ENCODE peak calls at places on chromosome 15, in five cellular contexts. N is H9, E is neuronal stem cell, W is H1, F is IMR-90. I is an unnamed sample.

GRCh38 chr15:61318802-61319201 is 89.7 kb upstream of the RORA start:
- DNase-seq in E (no peak), F (no peak), W (no peak), N (no peak), I (no peak)

GRCh38 chr15:82139823-82140268 is 94.0 kb upstream of the MEX3B start:
- DNase-seq in E (peak), N (no peak), W (no peak), F (peak), I (peak)

GRCh38 chr15:100052716-100053475 is 288.9 kb downstream of the ADAMTS17 start:
- DNase-seq in F (no peak), E (no peak), W (no peak), N (no peak), I (no peak)

GRCh38 chr15:69141833-69142232 is 18.6 kb upstream of the GLCE start:
- DNase-seq in W (no peak), E (no peak), F (no peak), N (no peak), I (no peak)

GRCh38 chr15:95826831-95827230 is 503.7 kb upstream of the NR2F2 start:
- DNase-seq in W (no peak), F (no peak), E (no peak), N (no peak), I (peak)

GRCh38 chr15:68365140-68365745 is 66.7 kb downstream of the ITGA11 start:
- DNase-seq in E (no peak), N (no peak), F (no peak), W (no peak), I (no peak)

GRCh38 chr15:90545095-90545494 is 15.4 kb downstream of the CRTC3 start:
- DNase-seq in F (no peak), E (no peak), W (no peak), N (no peak), I (no peak)

GRCh38 chr15:92902020-92902419 is 1.9 kb downstream of the CHD2 start:
- DNase-seq in W (no peak), N (no peak), F (no peak), E (no peak), I (no peak)

GRCh38 chr15:75721462-75721922 is 8.8 kb upstream of the CSPG4 start:
- DNase-seq in N (no peak), F (no peak), E (no peak), W (no peak), I (no peak)

GRCh38 chr15:88985547-88986393 is 72.6 kb upstream of the MFGE8 start:
- DNase-seq in W (no peak), E (no peak), N (peak), F (no peak), I (peak)
- H3K9ac ChIP-seq in W (no peak), E (no peak), N (no peak), F (no peak), I (no peak)

GRCh38 chr15:25542648-25543047 is 103.8 kb upstream of the UBE3A start:
- DNase-seq in W (no peak), F (no peak), E (no peak), N (no peak), I (no peak)

GRCh38 chr15:25544076-25544475 is 105.3 kb upstream of the UBE3A start:
- DNase-seq in E (no peak), F (no peak), N (no peak), W (no peak), I (no peak)

GRCh38 chr15:25543156-25543555 is 104.3 kb upstream of the UBE3A start:
- DNase-seq in E (no peak), W (no peak), N (no peak), F (peak), I (no peak)

GRCh38 chr15:25545889-25546288 is 107.1 kb upstream of the UBE3A start:
- DNase-seq in F (no peak), N (no peak), E (no peak), W (no peak), I (no peak)

DNA sequence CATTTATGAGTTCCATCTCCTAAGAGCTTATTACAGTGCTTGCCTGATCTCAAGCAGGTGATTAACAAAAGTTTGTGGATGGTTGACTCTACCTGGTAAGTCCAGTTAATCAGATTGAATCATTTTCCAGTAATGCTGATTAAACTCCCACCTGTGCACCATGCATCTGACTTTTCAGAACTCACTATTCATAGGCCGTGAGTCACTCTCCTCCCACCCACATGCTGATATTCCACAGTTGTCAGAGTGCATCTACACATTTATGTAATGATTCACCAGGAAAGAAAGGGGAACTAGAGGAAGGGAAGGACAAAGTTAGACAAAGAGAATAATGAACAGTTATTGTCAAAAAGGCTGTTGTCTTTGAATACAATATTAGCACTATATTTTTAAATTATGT is 106.2 kb upstream of the UBE3A start:
- DNase-seq in E (no peak), W (no peak), F (peak), N (no peak), I (no peak)
- H2BK5ac ChIP-seq in E (no peak), W (no peak), F (no peak), N (no peak), I (no peak)

GRCh38 chr15:79943820-79944219 is 27.2 kb downstream of the BCL2A1 start:
- DNase-seq in W (no peak), N (no peak), F (peak), E (no peak), I (no peak)
- H3K9ac ChIP-seq in W (no peak), N (no peak), F (no peak), E (no peak), I (no peak)

GRCh38 chr15:40055576-40056293 is 16.8 kb upstream of the SRP14 start:
- DNase-seq in N (no peak), F (no peak), E (no peak), W (no peak), I (peak)
- H2BK5ac ChIP-seq in N (no peak), F (no peak), E (peak), W (peak), I (no peak)

DNA sequence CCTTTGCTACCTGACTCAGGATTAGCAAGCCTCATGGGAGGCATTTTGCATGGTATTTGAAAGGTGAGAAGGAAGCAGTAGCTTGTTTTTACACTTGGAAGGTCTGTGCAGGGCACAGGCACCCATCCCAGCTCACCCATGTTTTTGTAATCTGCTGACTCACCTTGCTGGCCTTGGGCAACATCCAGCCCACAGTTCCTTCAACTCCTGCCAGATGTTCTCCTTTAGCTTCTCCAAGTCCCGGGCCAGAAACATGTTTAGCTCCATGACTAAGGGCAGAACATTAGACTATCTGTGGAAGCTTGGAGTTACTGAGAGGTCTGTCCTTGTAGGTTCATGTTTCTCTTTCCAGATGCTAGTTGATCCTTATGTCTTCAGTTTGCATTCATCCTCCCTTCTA is 12.4 kb upstream of the ZNF770 start:
- DNase-seq in E (no peak), W (no peak), N (no peak), F (peak), I (no peak)
- H3K9ac ChIP-seq in E (no peak), W (no peak), N (no peak), F (no peak), I (no peak)

DNA sequence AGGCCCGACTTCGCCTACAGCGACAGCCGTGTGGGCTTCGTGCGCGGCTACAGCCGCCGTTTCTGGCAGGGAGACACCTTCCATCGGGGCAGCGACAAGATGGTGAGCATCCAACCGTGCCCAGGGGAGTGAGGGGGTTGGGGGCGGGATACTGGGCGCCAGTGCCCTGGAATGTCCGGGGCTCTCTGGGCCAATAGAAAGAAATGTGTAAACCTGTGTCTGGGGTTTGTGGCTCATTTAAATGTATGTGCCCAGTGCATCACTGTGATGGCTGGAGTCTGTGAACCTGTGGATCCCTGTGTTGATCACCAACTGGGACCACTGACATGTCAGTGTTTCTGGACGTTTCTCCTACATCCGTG is 423 bp downstream of the CHAC1 start:
- DNase-seq in N (no peak), W (no peak), E (no peak), F (no peak), I (no peak)
- H2BK5ac ChIP-seq in N (no peak), W (peak), E (no peak), F (peak), I (peak)

GRCh38 chr15:29687939-29688884 is 134.1 kb downstream of the TJP1 start:
- DNase-seq in W (no peak), F (no peak), N (no peak), E (no peak), I (no peak)
- H3K9ac ChIP-seq in W (no peak), F (no peak), N (no peak), E (no peak), I (no peak)

GRCh38 chr15:40070608-40071218 is 31.7 kb upstream of the SRP14 start:
- DNase-seq in F (no peak), N (no peak), W (no peak), E (no peak), I (no peak)

GRCh38 chr15:40072216-40072990 is 33.4 kb upstream of the SRP14 start:
- DNase-seq in W (no peak), N (peak), E (no peak), F (no peak), I (no peak)

GRCh38 chr15:40067921-40068624 is 29.1 kb upstream of the SRP14 start:
- DNase-seq in E (no peak), W (no peak), F (no peak), N (no peak), I (no peak)

GRCh38 chr15:40070166-40070557 is 31.2 kb upstream of the SRP14 start:
- DNase-seq in N (no peak), W (no peak), F (no peak), E (no peak), I (no peak)

DNA sequence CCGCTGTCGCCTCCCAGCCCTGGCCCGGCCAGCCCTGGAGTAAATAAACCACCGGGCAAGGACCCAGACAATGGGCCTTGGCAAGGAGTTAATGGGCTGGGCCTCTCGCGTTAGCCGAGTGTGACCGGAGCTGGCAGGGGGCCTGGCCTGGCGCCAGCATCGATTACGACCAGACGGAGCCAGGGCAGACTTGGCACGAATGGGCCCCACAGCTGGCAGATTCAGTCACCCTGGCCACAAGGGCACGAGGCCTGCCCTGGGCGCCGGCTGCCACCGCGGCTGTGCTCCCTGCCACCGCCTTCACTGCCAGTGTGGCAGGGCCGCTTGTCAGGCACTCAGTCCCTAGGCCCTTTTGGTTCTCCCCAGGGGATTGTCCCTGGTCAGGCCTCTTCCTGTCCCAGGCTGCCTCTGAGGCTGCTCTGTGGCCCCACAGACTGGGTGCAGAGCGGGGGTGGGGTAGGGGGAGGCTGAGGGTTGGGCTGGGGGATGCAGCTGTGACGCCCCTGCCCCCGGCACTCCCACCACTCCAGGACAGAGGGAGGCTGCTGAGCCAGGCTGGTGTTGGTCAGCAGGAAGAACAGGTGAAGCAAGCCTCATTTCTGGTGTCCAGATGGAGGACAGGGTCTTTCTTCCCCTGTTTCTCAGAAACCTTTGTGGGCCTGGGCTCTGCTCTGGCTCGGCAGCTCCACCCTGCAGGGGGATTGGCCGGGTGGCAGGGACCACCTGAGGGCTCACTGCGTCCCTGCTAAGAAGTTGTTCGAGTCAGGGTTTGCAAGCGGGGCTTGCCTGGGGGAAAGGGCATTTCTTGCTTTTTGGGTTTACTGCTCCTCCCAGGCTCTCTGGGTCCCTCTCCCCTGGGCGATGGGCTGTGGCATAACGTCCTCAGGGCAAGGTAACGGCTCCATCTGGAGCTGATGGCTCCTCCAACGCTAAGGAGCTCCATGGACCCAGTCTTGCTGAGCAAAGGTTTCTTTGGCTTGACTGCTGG is 30.5 kb upstream of the SRP14 start:
- DNase-seq in E (no peak), N (peak), W (no peak), F (no peak), I (peak)
- H2BK5ac ChIP-seq in E (peak), N (no peak), W (peak), F (peak), I (peak)

GRCh38 chr15:39211108-39211979 is 369.5 kb upstream of the THBS1 start:
- DNase-seq in N (no peak), W (no peak), F (no peak), E (no peak), I (no peak)
- H3K9ac ChIP-seq in N (no peak), W (no peak), F (no peak), E (no peak), I (no peak)

GRCh38 chr15:41952003-41952563 is 20.3 kb downstream of the EHD4 start:
- DNase-seq in F (no peak), E (no peak), W (no peak), N (no peak), I (no peak)
- H2BK5ac ChIP-seq in F (no peak), E (no peak), W (no peak), N (no peak), I (no peak)